ENCODE peak calls at places on chromosomes 7 and 10, in four cellular contexts. One of them, this sample, is unnamed.

GRCh38 chr7:106447318-106447847 is 162.6 kb upstream of the NAMPT start:
- DNase-seq in GDM1: no peak
- DNase-seq in gastrocnemius medialis: no peak
- DNase-seq in hypothalamus: no peak
- DNase-seq in this sample: no peak

GRCh38 chr7:98293746-98294145 is 12.3 kb downstream of the BRI3 start:
- DNase-seq in GDM1: no peak
- DNase-seq in gastrocnemius medialis: no peak
- DNase-seq in hypothalamus: no peak
- DNase-seq in this sample: no peak

GRCh38 chr7:128883622-128884549 is 21.2 kb downstream of the ATP6V1F start:
- DNase-seq in GDM1: peak
- DNase-seq in gastrocnemius medialis: peak
- DNase-seq in hypothalamus: peak
- DNase-seq in this sample: peak

GRCh38 chr10:11112718-11113117 is 95.0 kb downstream of the CELF2 start:
- DNase-seq in GDM1: no peak
- DNase-seq in gastrocnemius medialis: no peak
- DNase-seq in hypothalamus: no peak
- DNase-seq in this sample: no peak

GRCh38 chr10:43979551-43979950 is 330.9 kb upstream of the ZNF32 start:
- DNase-seq in GDM1: no peak
- DNase-seq in gastrocnemius medialis: no peak
- DNase-seq in hypothalamus: no peak
- DNase-seq in this sample: no peak

GRCh38 chr7:47231627-47232026 is 350.3 kb downstream of the TNS3 start:
- DNase-seq in GDM1: no peak
- DNase-seq in gastrocnemius medialis: no peak
- DNase-seq in hypothalamus: no peak
- DNase-seq in this sample: no peak

GRCh38 chr10:789831-790701 is 100.6 kb upstream of the DIP2C start:
- DNase-seq in GDM1: no peak
- DNase-seq in gastrocnemius medialis: no peak
- DNase-seq in hypothalamus: no peak
- DNase-seq in this sample: no peak

GRCh38 chr7:33287738-33288137 is 158.4 kb downstream of the BBS9 start:
- DNase-seq in GDM1: no peak
- DNase-seq in gastrocnemius medialis: no peak
- DNase-seq in hypothalamus: no peak
- DNase-seq in this sample: no peak

GRCh38 chr7:117902314-117902889 is 29.2 kb upstream of the CTTNBP2 start:
- DNase-seq in GDM1: no peak
- DNase-seq in gastrocnemius medialis: no peak
- DNase-seq in hypothalamus: no peak
- DNase-seq in this sample: no peak

GRCh38 chr10:4533626-4534025 is 292.4 kb upstream of the AKR1E2 start:
- DNase-seq in GDM1: no peak
- DNase-seq in gastrocnemius medialis: no peak
- DNase-seq in hypothalamus: no peak
- DNase-seq in this sample: no peak

GRCh38 chr10:66167816-66168215 is 758.0 kb upstream of the LRRTM3 start:
- DNase-seq in GDM1: no peak
- DNase-seq in gastrocnemius medialis: peak
- DNase-seq in hypothalamus: no peak
- DNase-seq in this sample: no peak

GRCh38 chr7:107063245-107064120 is 19.0 kb downstream of the PRKAR2B start:
- DNase-seq in GDM1: no peak
- DNase-seq in gastrocnemius medialis: no peak
- DNase-seq in hypothalamus: no peak
- DNase-seq in this sample: no peak

GRCh38 chr7:134676743-134677142 is 30.1 kb downstream of the BPGM start:
- DNase-seq in GDM1: no peak
- DNase-seq in gastrocnemius medialis: no peak
- DNase-seq in hypothalamus: no peak
- DNase-seq in this sample: no peak

GRCh38 chr7:123958186-123958703 is 33.2 kb downstream of the SPAM1 start:
- DNase-seq in GDM1: no peak
- DNase-seq in gastrocnemius medialis: no peak
- DNase-seq in hypothalamus: no peak
- DNase-seq in this sample: no peak

GRCh38 chr10:72277996-72278667 is 4.4 kb downstream of the DDIT4 start:
- DNase-seq in GDM1: no peak
- DNase-seq in gastrocnemius medialis: no peak
- DNase-seq in hypothalamus: no peak
- DNase-seq in this sample: no peak

GRCh38 chr7:105826143-105826542 is 50.3 kb downstream of the ATXN7L1 start:
- DNase-seq in GDM1: no peak
- DNase-seq in gastrocnemius medialis: no peak
- DNase-seq in hypothalamus: no peak
- DNase-seq in this sample: no peak

GRCh38 chr7:30301751-30302150 is 17.4 kb downstream of the ZNRF2 start:
- DNase-seq in GDM1: no peak
- DNase-seq in gastrocnemius medialis: no peak
- DNase-seq in hypothalamus: no peak
- DNase-seq in this sample: no peak

GRCh38 chr7:40133561-40134427 is 628 bp downstream of the MPLKIP start:
- DNase-seq in GDM1: no peak
- DNase-seq in gastrocnemius medialis: no peak
- DNase-seq in hypothalamus: peak
- DNase-seq in this sample: no peak

GRCh38 chr10:103499881-103500280 is 6.4 kb downstream of the NEURL1 start:
- DNase-seq in GDM1: no peak
- DNase-seq in gastrocnemius medialis: no peak
- DNase-seq in hypothalamus: no peak
- DNase-seq in this sample: no peak

GRCh38 chr7:40885503-40885902 is 750.7 kb downstream of the SUGCT start:
- DNase-seq in GDM1: no peak
- DNase-seq in gastrocnemius medialis: no peak
- DNase-seq in hypothalamus: no peak
- DNase-seq in this sample: no peak

GRCh38 chr10:108037061-108037460 is 872.6 kb upstream of the SORCS1 start:
- DNase-seq in GDM1: no peak
- DNase-seq in gastrocnemius medialis: no peak
- DNase-seq in hypothalamus: no peak
- DNase-seq in this sample: no peak

GRCh38 chr10:62632071-62632809 is 172.3 kb upstream of the ADO start:
- DNase-seq in GDM1: no peak
- DNase-seq in gastrocnemius medialis: peak
- DNase-seq in hypothalamus: no peak
- DNase-seq in this sample: no peak

GRCh38 chr7:28957822-28958234 is 302 bp downstream of the TRIL start:
- DNase-seq in GDM1: no peak
- DNase-seq in gastrocnemius medialis: no peak
- DNase-seq in hypothalamus: peak
- DNase-seq in this sample: no peak

GRCh38 chr10:8283166-8283905 is 228.8 kb downstream of the GATA3 start:
- DNase-seq in GDM1: no peak
- DNase-seq in gastrocnemius medialis: no peak
- DNase-seq in hypothalamus: no peak
- DNase-seq in this sample: no peak

GRCh38 chr7:113872981-113873380 is 45.8 kb downstream of the PPP1R3A start:
- DNase-seq in GDM1: no peak
- DNase-seq in gastrocnemius medialis: no peak
- DNase-seq in hypothalamus: no peak
- DNase-seq in this sample: no peak

GRCh38 chr10:49008056-49008455 is 68.4 kb upstream of the LRRC18 start:
- DNase-seq in GDM1: no peak
- DNase-seq in gastrocnemius medialis: no peak
- DNase-seq in hypothalamus: no peak
- DNase-seq in this sample: no peak

GRCh38 chr7:101986335-101986734 is 168.9 kb downstream of the CUX1 start:
- DNase-seq in GDM1: no peak
- DNase-seq in gastrocnemius medialis: peak
- DNase-seq in hypothalamus: no peak
- DNase-seq in this sample: no peak

GRCh38 chr10:4835494-4835918 is 9.5 kb downstream of the AKR1E2 start:
- DNase-seq in GDM1: no peak
- DNase-seq in gastrocnemius medialis: no peak
- DNase-seq in hypothalamus: no peak
- DNase-seq in this sample: no peak

GRCh38 chr7:150855476-150856302 is 3.4 kb downstream of the AOC1 start:
- DNase-seq in GDM1: no peak
- DNase-seq in gastrocnemius medialis: no peak
- DNase-seq in hypothalamus: no peak
- DNase-seq in this sample: no peak

GRCh38 chr10:119540038-119540437 is 2.5 kb downstream of the RGS10 start:
- DNase-seq in GDM1: no peak
- DNase-seq in gastrocnemius medialis: no peak
- DNase-seq in hypothalamus: no peak
- DNase-seq in this sample: no peak

GRCh38 chr7:118731854-118732253 is 507.4 kb downstream of the ANKRD7 start:
- DNase-seq in GDM1: no peak
- DNase-seq in gastrocnemius medialis: no peak
- DNase-seq in hypothalamus: no peak
- DNase-seq in this sample: no peak